ENCODE peak calls at places on chromosomes 2 and 18, in five cellular contexts. O, B, C, E and D are unnamed samples.

GRCh38 chr2:102142829-102143449 is 393 bp downstream of the IL1R1 start:
- DNase-seq in O (no peak), C (no peak), B (no peak), E (no peak), D (no peak)

GRCh38 chr18:14974576-14974975 is 226.6 kb downstream of the ANKRD30B start:
- DNase-seq in O (no peak), B (no peak), C (no peak), E (no peak), D (no peak)

GRCh38 chr2:20362701-20363435 is 12.2 kb upstream of the PUM2 start:
- DNase-seq in O (no peak), C (no peak), E (no peak), B (no peak), D (no peak)

GRCh38 chr2:62248226-62248625 is 52.3 kb downstream of the B3GNT2 start:
- DNase-seq in O (no peak), E (no peak), B (no peak), C (no peak), D (no peak)

GRCh38 chr18:49814147-49814499 is 790 bp upstream of the ACAA2 start:
- DNase-seq in O (peak), B (peak), E (peak), C (peak), D (peak)

GRCh38 chr18:75170022-75170789 is 38.7 kb downstream of the PTGR3 start:
- DNase-seq in O (no peak), C (no peak), B (no peak), E (no peak), D (no peak)

GRCh38 chr2:239259173-239259572 is 141.6 kb downstream of the HDAC4 start:
- DNase-seq in B (no peak), O (no peak), C (no peak), E (no peak), D (no peak)

GRCh38 chr2:192162392-192163042 is 32.2 kb downstream of the TMEFF2 start:
- DNase-seq in B (peak), O (no peak), C (peak), E (peak), D (peak)

GRCh38 chr2:74441111-74441689 is 537 bp downstream of the RTKN start:
- DNase-seq in B (no peak), C (peak), O (no peak), E (no peak), D (no peak)

GRCh38 chr2:70132244-70133126 is 45.2 kb downstream of the PCBP1 start:
- DNase-seq in E (no peak), O (no peak), C (no peak), B (peak), D (peak)

GRCh38 chr2:52704251-52704650 is 1063.4 kb upstream of the CHAC2 start:
- DNase-seq in O (no peak), B (no peak), C (no peak), E (no peak), D (no peak)

GRCh38 chr18:57975805-57976204 is 68.2 kb upstream of the NEDD4L start:
- DNase-seq in E (no peak), O (no peak), B (no peak), C (no peak), D (no peak)

GRCh38 chr2:98142106-98142815 is 55.3 kb downstream of the VWA3B start:
- DNase-seq in E (no peak), C (no peak), B (no peak), O (no peak), D (no peak)

GRCh38 chr2:43623052-43623451 is 14.0 kb upstream of the PLEKHH2 start:
- DNase-seq in B (no peak), C (no peak), O (no peak), E (no peak), D (peak)

GRCh38 chr2:236613607-236614006 is 44.0 kb downstream of the ACKR3 start:
- DNase-seq in E (no peak), C (no peak), B (no peak), O (no peak), D (no peak)

GRCh38 chr18:74949611-74950010 is 259.3 kb downstream of the PTGR3 start:
- DNase-seq in O (no peak), E (no peak), B (no peak), C (no peak), D (no peak)

GRCh38 chr2:881204-881918 is 69.3 kb upstream of the SNTG2 start:
- DNase-seq in C (no peak), E (no peak), O (no peak), B (no peak), D (no peak)

GRCh38 chr18:41004320-41004719 is 950.7 kb upstream of the PIK3C3 start:
- DNase-seq in O (no peak), E (no peak), C (peak), B (no peak), D (no peak)

GRCh38 chr18:13302611-13303267 is 84.2 kb downstream of the LDLRAD4 start:
- DNase-seq in C (no peak), O (no peak), B (no peak), E (peak), D (peak)

GRCh38 chr2:172086349-172087190 is 1.3 kb downstream of the DLX1 start:
- DNase-seq in B (peak), E (no peak), O (no peak), C (peak), D (no peak)

GRCh38 chr2:214575030-214575949 is 164.4 kb downstream of the VWC2L start:
- DNase-seq in C (no peak), O (no peak), B (no peak), E (no peak), D (no peak)

GRCh38 chr2:33680906-33681305 is 81.8 kb upstream of the FAM98A start:
- DNase-seq in C (no peak), O (no peak), B (no peak), E (no peak), D (no peak)